ENCODE peak calls at places on chromosome 5, in six cellular contexts. A, L, O, V, U and D are unnamed samples.

GRCh38 chr5:39015743-39016586 is 58.2 kb downstream of the RICTOR start:
- DNase-seq in L (peak), A (no peak), V (no peak), U (no peak), O (no peak), D (no peak)

GRCh38 chr5:56918054-56918453 is 8.7 kb downstream of the SETD9 start:
- DNase-seq in U (no peak), V (no peak), L (peak), O (no peak), A (no peak), D (no peak)

GRCh38 chr5:1887400-1888360 is 5.0 kb upstream of the IRX4 start:
- DNase-seq in A (no peak), O (no peak), U (no peak), V (no peak), L (no peak), D (no peak)

GRCh38 chr5:131751551-131751950 is 45.3 kb downstream of the FNIP1 start:
- DNase-seq in A (no peak), U (no peak), V (no peak), O (no peak), L (peak), D (no peak)

GRCh38 chr5:126044931-126045565 is 378.2 kb upstream of the GRAMD2B start:
- DNase-seq in U (no peak), A (no peak), V (no peak), O (no peak), L (no peak), D (no peak)

GRCh38 chr5:74389531-74390305 is 250.8 kb downstream of the ENC1 start:
- DNase-seq in A (no peak), U (no peak), L (no peak), O (no peak), V (peak), D (no peak)

GRCh38 chr5:134135091-134135655 is 20.7 kb downstream of the TCF7 start:
- DNase-seq in U (no peak), V (no peak), A (no peak), L (no peak), O (no peak), D (no peak)

GRCh38 chr5:172427202-172427601 is 27.1 kb downstream of the SH3PXD2B start:
- DNase-seq in U (no peak), A (no peak), V (no peak), O (no peak), L (no peak), D (no peak)

GRCh38 chr5:109454726-109455505 is 45.1 kb upstream of the PJA2 start:
- DNase-seq in A (no peak), O (no peak), U (no peak), L (no peak), V (no peak), D (no peak)

GRCh38 chr5:143536364-143536763 is 132.9 kb upstream of the NR3C1 start:
- DNase-seq in A (no peak), V (no peak), U (no peak), O (no peak), L (peak), D (no peak)

GRCh38 chr5:59786271-59786805 is 107.2 kb downstream of the PDE4D start:
- DNase-seq in V (peak), O (no peak), L (no peak), U (no peak), A (no peak), D (no peak)

GRCh38 chr5:59130441-59130840 is 547.6 kb downstream of the RAB3C start:
- DNase-seq in U (no peak), V (no peak), A (no peak), O (no peak), L (no peak), D (no peak)

GRCh38 chr5:154276932-154277331 is 86.4 kb downstream of the GALNT10 start:
- DNase-seq in V (no peak), L (no peak), O (peak), U (no peak), A (no peak), D (no peak)

GRCh38 chr5:28927559-28928326 is 1889.4 kb upstream of the CDH9 start:
- DNase-seq in L (no peak), A (no peak), V (no peak), O (no peak), U (no peak), D (no peak)

GRCh38 chr5:139061274-139061673 is 136.9 kb downstream of the SIL1 start:
- DNase-seq in O (no peak), U (no peak), A (no peak), V (no peak), L (peak), D (no peak)

GRCh38 chr5:104179057-104179456 is 616.5 kb upstream of the NUDT12 start:
- DNase-seq in U (peak), V (peak), L (peak), O (peak), A (peak), D (peak)

GRCh38 chr5:150116667-150117395 is 30.5 kb upstream of the CSF1R start:
- DNase-seq in U (no peak), L (no peak), O (peak), A (no peak), V (peak), D (no peak)

GRCh38 chr5:14171621-14172020 is 28.5 kb downstream of the TRIO start:
- DNase-seq in A (no peak), L (peak), O (no peak), U (no peak), V (no peak), D (no peak)

GRCh38 chr5:95018511-95018910 is 266.4 kb downstream of the MCTP1 start:
- DNase-seq in A (no peak), O (no peak), V (no peak), U (no peak), L (no peak), D (no peak)

GRCh38 chr5:1661311-1661710 is 137.6 kb upstream of the LPCAT1 start:
- DNase-seq in A (no peak), L (no peak), O (no peak), U (no peak), V (no peak), D (no peak)

GRCh38 chr5:91875133-91875779 is 492.1 kb upstream of the ARRDC3 start:
- DNase-seq in O (no peak), L (no peak), U (no peak), A (no peak), V (no peak), D (no peak)

GRCh38 chr5:90746119-90746518 is 187.5 kb downstream of the ADGRV1 start:
- DNase-seq in V (no peak), L (no peak), U (no peak), A (no peak), O (no peak), D (no peak)

GRCh38 chr5:160312139-160312959 is at the start of gene CCNJL:
- DNase-seq in O (peak), A (peak), V (peak), L (peak), U (no peak), D (no peak)

GRCh38 chr5:159050408-159051091 is 49.2 kb downstream of the EBF1 start:
- DNase-seq in V (no peak), U (no peak), A (no peak), L (no peak), O (no peak), D (no peak)

GRCh38 chr5:44911501-44911900 is 102.8 kb downstream of the MRPS30 start:
- DNase-seq in O (no peak), A (no peak), L (no peak), V (no peak), U (no peak), D (no peak)

GRCh38 chr5:117454716-117455212 is 880.1 kb upstream of the SEMA6A start:
- DNase-seq in L (peak), O (peak), V (peak), U (peak), A (peak), D (peak)

GRCh38 chr5:75716715-75717081 is 539 bp downstream of the POC5 start:
- DNase-seq in O (no peak), L (no peak), A (no peak), V (peak), U (no peak), D (no peak)

GRCh38 chr5:120684213-120684612 is 220.1 kb downstream of the PRR16 start:
- DNase-seq in U (no peak), L (no peak), V (no peak), A (no peak), O (peak), D (no peak)

GRCh38 chr5:132457371-132458225 is 33.0 kb downstream of the IRF1 start:
- DNase-seq in U (no peak), L (peak), V (no peak), A (no peak), O (no peak), D (peak)

GRCh38 chr5:163566678-163567077 is 61.3 kb downstream of the MAT2B start:
- DNase-seq in O (no peak), L (no peak), A (no peak), V (no peak), U (no peak), D (no peak)

GRCh38 chr5:80761966-80762365 is 107.2 kb upstream of the DHFR start:
- DNase-seq in V (no peak), L (no peak), O (no peak), A (no peak), U (no peak), D (no peak)

DNA sequence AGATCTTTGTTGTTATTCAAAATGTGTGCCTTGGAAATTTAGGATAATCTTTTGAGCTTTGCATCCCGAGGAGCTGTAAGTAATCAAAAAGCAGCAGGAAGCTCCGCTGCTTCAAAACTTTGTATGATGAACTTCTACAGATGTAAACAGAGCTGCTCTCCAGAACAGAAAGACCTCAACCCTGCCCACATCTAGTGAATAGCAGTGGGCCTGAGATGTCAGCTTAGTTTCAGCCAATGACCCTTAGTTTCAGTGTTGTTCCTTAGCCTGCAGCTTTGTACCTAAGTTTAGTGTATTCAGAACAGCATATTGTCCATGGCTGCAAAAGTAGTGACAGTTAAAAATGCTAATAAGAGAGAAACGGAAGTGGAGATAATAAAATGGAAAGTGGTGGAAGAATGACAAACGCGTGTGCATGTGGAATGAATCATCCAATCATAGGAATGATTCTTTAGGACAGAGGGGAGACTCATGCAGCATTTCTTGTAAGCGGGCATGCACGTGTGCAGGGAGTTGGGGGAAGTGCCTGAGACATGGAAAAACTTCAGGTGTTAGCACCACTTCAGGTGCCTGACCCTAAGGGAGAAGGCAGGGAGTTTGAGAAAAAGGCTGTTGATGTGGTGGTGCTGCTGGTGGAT is 24.9 kb downstream of the SNX24 start:
- DNase-seq in V (no peak), A (no peak), O (no peak), L (no peak), U (no peak), D (no peak)
- TF ChIP-seq GABPA in V (no peak), A (no peak), O (no peak), L (no peak), U (no peak), D (no peak)

DNA sequence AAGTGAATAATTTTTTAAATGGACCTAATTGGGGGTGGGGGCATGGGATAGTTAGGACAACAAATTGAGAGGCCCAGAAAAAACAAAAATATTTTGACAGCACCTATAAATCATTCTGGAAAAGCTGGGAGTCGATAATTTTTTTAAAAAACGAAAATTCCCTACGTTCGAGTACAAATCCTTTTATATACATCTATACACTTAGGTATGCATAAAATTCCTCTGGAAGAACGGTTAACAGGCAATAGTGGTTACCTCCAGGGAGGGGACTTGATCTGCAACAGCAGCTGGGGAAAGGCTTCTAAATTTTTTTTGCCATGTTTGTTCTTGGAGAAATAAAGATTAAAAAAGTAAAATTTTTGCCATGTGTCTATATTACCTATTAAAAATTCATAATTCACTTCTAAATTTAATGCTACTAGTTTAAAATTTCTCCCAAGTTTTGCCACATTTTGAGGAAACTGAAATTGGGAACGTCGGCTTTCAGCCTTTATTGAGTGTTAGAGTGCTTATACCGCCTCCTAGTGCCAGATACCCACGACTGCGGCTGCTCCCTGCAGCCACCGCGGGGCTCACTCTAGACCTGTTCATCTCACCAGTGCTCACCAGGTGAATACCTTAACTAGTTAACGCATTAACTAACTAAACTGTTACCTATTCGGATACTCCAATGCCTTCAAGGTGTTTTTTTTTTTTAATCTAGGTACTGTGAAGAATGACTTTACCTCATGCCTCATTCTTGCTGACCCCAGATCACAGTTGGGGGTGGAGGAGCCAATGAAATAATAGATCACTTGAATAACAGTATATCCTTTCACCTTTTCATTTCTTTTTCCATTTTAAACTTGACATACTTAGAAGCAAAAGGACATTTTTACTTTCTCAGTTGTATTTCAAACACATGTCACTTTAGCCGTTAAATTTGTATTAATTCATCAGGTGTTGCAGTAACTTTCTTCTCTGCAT is 1.8 kb upstream of the BHMT start:
- DNase-seq in O (peak), A (peak), L (peak), V (no peak), U (no peak), D (peak)
- TF ChIP-seq GABPA in O (no peak), A (no peak), L (no peak), V (no peak), U (no peak), D (no peak)

GRCh38 chr5:136686192-136686872 is 321.0 kb upstream of the TRPC7 start:
- DNase-seq in V (no peak), L (peak), U (no peak), A (peak), O (peak), D (no peak)
- TF ChIP-seq GABPA in V (no peak), L (no peak), U (no peak), A (no peak), O (no peak), D (no peak)

GRCh38 chr5:118952992-118953651 is 35.2 kb downstream of the DTWD2 start:
- DNase-seq in U (no peak), L (no peak), V (no peak), O (no peak), A (no peak), D (no peak)
- TF ChIP-seq GABPA in U (no peak), L (no peak), V (no peak), O (no peak), A (no peak), D (no peak)

GRCh38 chr5:87311400-87312279 is 44.0 kb downstream of the RASA1 start:
- DNase-seq in A (no peak), V (no peak), L (peak), O (no peak), U (no peak), D (no peak)

GRCh38 chr5:87302061-87302460 is 34.4 kb downstream of the RASA1 start:
- DNase-seq in L (no peak), U (no peak), O (no peak), V (no peak), A (no peak), D (no peak)

GRCh38 chr5:87303324-87303723 is 35.6 kb downstream of the RASA1 start:
- DNase-seq in A (no peak), U (no peak), O (no peak), V (no peak), L (no peak), D (no peak)

GRCh38 chr5:87308024-87308423 is 40.3 kb downstream of the RASA1 start:
- DNase-seq in L (no peak), A (no peak), U (peak), V (no peak), O (no peak), D (no peak)
- TF ChIP-seq GABPA in L (no peak), A (no peak), U (no peak), V (no peak), O (no peak), D (no peak)